ENCODE peak calls at places on chromosomes 7 and 10, in six cellular contexts. M, C, I, S, N and T are unnamed samples.

GRCh38 chr7:139936760-139937310 is 107.8 kb downstream of the TBXAS1 start:
- DNase-seq in S (no peak), I (peak), C (peak), N (peak), M (peak), T (peak)

GRCh38 chr10:95506056-95506737 is 55.0 kb downstream of the SORBS1 start:
- DNase-seq in S (no peak), C (no peak), M (no peak), N (no peak), I (no peak), T (no peak)

GRCh38 chr10:62637249-62638061 is 167.1 kb upstream of the ADO start:
- DNase-seq in N (no peak), M (peak), C (peak), I (peak), S (no peak), T (peak)

GRCh38 chr10:19945275-19945674 is 129.0 kb downstream of the PLXDC2 start:
- DNase-seq in C (no peak), S (no peak), M (peak), N (no peak), I (no peak), T (no peak)

GRCh38 chr10:5775705-5776104 is 37.5 kb downstream of the GDI2 start:
- DNase-seq in M (no peak), N (no peak), S (peak), C (no peak), I (no peak), T (no peak)

GRCh38 chr7:35697414-35698175 is 2.7 kb upstream of the HERPUD2 start:
- DNase-seq in C (peak), N (no peak), M (peak), S (no peak), I (peak), T (peak)

GRCh38 chr7:156095908-156096539 is 283.8 kb upstream of the SHH start:
- DNase-seq in M (no peak), C (no peak), N (no peak), S (peak), I (no peak), T (no peak)

GRCh38 chr7:134669845-134670373 is 23.3 kb downstream of the BPGM start:
- DNase-seq in C (peak), I (peak), S (no peak), M (peak), N (peak), T (peak)

GRCh38 chr10:79242620-79243152 is 104.6 kb upstream of the PPIF start:
- DNase-seq in I (peak), S (peak), C (peak), N (peak), M (peak), T (peak)

GRCh38 chr7:29622335-29623265 is 59.0 kb downstream of the PRR15 start:
- DNase-seq in N (peak), M (peak), S (no peak), C (peak), I (peak), T (peak)

GRCh38 chr10:112783653-112784426 is 166.2 kb upstream of the TCF7L2 start:
- DNase-seq in I (no peak), M (no peak), N (no peak), S (no peak), C (peak), T (no peak)

GRCh38 chr10:110498982-110499795 is 1.5 kb downstream of the DUSP5 start:
- DNase-seq in N (peak), M (no peak), S (no peak), C (peak), I (peak), T (peak)

GRCh38 chr7:7212612-7213011 is 30.3 kb downstream of the C1GALT1 start:
- DNase-seq in I (peak), S (no peak), N (no peak), M (no peak), C (peak), T (peak)

GRCh38 chr10:91907914-91908357 is 1.4 kb downstream of the FGFBP3 start:
- DNase-seq in S (no peak), M (no peak), C (no peak), N (no peak), I (no peak), T (no peak)

GRCh38 chr10:132457328-132458070 is 60.5 kb downstream of the PWWP2B start:
- DNase-seq in N (no peak), C (no peak), M (no peak), S (no peak), I (no peak), T (no peak)

GRCh38 chr10:28808693-28809092 is 131.4 kb downstream of the BAMBI start:
- DNase-seq in S (no peak), C (no peak), I (no peak), M (no peak), N (no peak), T (no peak)

GRCh38 chr10:93081834-93082233 is 8.1 kb downstream of the CYP26A1 start:
- DNase-seq in C (peak), S (no peak), N (no peak), I (peak), M (no peak), T (no peak)

GRCh38 chr7:149856583-149856982 is 17.2 kb upstream of the ATP6V0E2 start:
- DNase-seq in C (no peak), M (no peak), I (no peak), N (no peak), S (no peak), T (no peak)

GRCh38 chr10:45282061-45282460 is 33.3 kb downstream of the OR13A1 start:
- DNase-seq in S (no peak), C (no peak), I (no peak), M (no peak), N (no peak), T (no peak)

GRCh38 chr7:149799397-149800168 is 26.2 kb upstream of the ZNF467 start:
- DNase-seq in S (no peak), M (peak), C (no peak), I (peak), N (no peak), T (no peak)

GRCh38 chr7:118734541-118734940 is 510.0 kb downstream of the ANKRD7 start:
- DNase-seq in S (no peak), M (no peak), I (no peak), N (no peak), C (no peak), T (no peak)

GRCh38 chr7:96337519-96337918 is 15.6 kb upstream of the SLC25A13 start:
- DNase-seq in I (peak), M (no peak), N (no peak), C (peak), S (no peak), T (no peak)

GRCh38 chr7:16619979-16620408 is 25.6 kb downstream of the ANKMY2 start:
- DNase-seq in M (no peak), I (peak), C (no peak), S (no peak), N (no peak), T (no peak)

GRCh38 chr7:30846378-30846777 is 65.3 kb upstream of the AQP1 start:
- DNase-seq in I (no peak), M (no peak), S (peak), C (no peak), N (no peak), T (no peak)

GRCh38 chr7:158424531-158424930 is 163.1 kb downstream of the PTPRN2 start:
- DNase-seq in S (peak), N (no peak), C (no peak), M (no peak), I (no peak), T (no peak)

DNA sequence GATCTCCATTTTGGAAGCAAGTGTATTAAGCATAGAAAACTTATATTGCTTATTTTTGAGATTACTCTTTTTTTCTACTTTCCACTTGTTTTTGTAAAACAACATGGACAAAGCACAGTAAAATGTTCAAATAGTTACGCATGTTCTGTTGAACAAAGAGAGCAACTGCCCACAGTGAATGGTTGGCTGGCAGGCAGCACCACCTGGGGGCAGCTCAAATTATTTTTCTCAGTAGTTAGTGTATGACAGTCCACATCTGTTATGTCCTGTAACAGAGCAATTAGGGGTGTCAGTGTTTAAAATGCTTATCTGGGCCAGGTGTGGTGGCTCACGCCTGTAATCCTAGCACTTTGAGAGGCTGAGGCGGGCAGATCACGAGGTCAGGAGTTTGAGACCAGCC is 46.1 kb upstream of the CACUL1 start:
- DNase-seq in I (peak), N (no peak), C (peak), S (peak), M (peak), T (peak)
- TF ChIP-seq CTCF in I (peak), N (peak), C (peak), S (peak), M (peak), T (peak)

GRCh38 chr10:77926566-77927342 is at the start of gene DLG5:
- DNase-seq in C (peak), I (peak), M (peak), S (peak), N (no peak), T (peak)
- TF ChIP-seq CTCF in C (no peak), I (no peak), M (no peak), S (no peak), N (no peak), T (peak)

GRCh38 chr7:87878208-87878735 is 2.0 kb downstream of the DBF4 start:
- DNase-seq in M (peak), I (peak), C (peak), N (no peak), S (no peak), T (peak)

GRCh38 chr7:87877641-87878040 is 1.3 kb downstream of the DBF4 start:
- DNase-seq in C (no peak), I (peak), M (no peak), S (no peak), N (no peak), T (no peak)

GRCh38 chr7:87875151-87876039 is 765 bp downstream of the SLC25A40 start:
- DNase-seq in I (peak), N (no peak), S (peak), C (no peak), M (peak), T (no peak)

GRCh38 chr7:87876040-87876758 is at the start of the genes DBF4 and SLC25A40:
- DNase-seq in N (peak), S (peak), C (peak), I (peak), M (peak), T (peak)

GRCh38 chr7:87876759-87877234 is 504 bp downstream of the DBF4 start:
- DNase-seq in N (peak), C (peak), M (peak), S (peak), I (peak), T (peak)
- TF ChIP-seq CTCF in N (no peak), C (no peak), M (no peak), S (no peak), I (no peak), T (no peak)

GRCh38 chr7:47953822-47954221 is 5.6 kb upstream of the PKD1L1 start:
- DNase-seq in S (no peak), N (no peak), C (no peak), M (no peak), I (no peak), T (no peak)

GRCh38 chr7:47954231-47954911 is 6.1 kb upstream of the PKD1L1 start:
- DNase-seq in C (peak), M (no peak), I (peak), N (no peak), S (no peak), T (peak)

GRCh38 chr7:47952224-47952623 is 4.0 kb upstream of the PKD1L1 start:
- DNase-seq in N (no peak), C (no peak), I (no peak), M (no peak), S (no peak), T (no peak)

GRCh38 chr7:47951374-47951773 is 3.1 kb upstream of the PKD1L1 start:
- DNase-seq in I (no peak), S (no peak), N (no peak), C (no peak), M (no peak), T (no peak)

GRCh38 chr7:47956220-47956619 is 8.0 kb upstream of the PKD1L1 start:
- DNase-seq in N (no peak), S (no peak), M (no peak), I (no peak), C (no peak), T (no peak)
- TF ChIP-seq CTCF in N (no peak), S (no peak), M (no peak), I (no peak), C (no peak), T (no peak)

GRCh38 chr7:114405427-114405826 is 9.2 kb upstream of the FOXP2 start:
- DNase-seq in S (no peak), C (no peak), M (peak), I (peak), N (no peak), T (no peak)
- TF ChIP-seq CTCF in S (peak), C (peak), M (peak), I (peak), N (peak), T (peak)

DNA sequence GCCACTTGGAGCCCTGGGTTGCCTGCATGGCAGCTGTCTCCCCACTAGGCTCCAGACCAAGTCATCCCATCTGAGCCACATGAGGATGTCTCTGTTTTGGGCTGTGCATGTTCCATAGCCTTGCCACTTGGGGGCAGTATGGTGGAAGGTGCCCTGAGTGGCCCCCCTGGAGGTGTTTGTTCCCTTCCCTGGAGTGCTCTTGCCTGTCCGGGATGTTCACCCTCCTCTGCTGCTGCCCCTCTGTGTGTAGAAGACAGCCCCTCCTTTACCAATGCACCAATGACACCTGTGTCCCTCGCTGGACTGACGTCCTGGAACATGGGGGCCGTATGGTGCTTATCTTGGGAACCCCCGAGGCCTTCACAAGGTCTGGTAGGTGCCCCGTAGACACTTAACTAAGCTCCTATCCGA is 100.2 kb downstream of the ACTR3B start:
- DNase-seq in I (peak), S (no peak), N (no peak), C (no peak), M (no peak), T (peak)
- TF ChIP-seq CTCF in I (peak), S (peak), N (peak), C (peak), M (no peak), T (peak)

DNA sequence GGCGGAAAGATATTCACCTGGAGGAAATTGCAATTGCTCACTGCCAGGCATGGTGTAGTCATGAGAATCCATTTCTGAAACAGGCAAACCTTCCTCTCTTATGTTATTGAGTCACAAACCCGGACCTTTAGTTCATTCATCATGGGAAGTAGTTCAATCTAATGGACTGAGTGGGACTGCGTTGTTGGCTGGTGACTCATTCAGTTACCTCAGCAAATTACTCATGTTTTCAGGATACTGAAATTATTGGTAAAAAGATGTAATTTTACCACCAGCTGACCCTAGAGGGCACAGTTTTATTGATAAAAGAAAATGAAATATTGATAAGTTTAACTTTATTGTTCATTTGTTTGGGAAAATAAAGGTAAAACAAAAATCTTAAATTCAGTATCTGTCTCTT is 1194.4 kb upstream of the SORCS1 start:
- DNase-seq in S (no peak), M (peak), C (peak), I (peak), N (peak), T (peak)
- TF ChIP-seq CTCF in S (no peak), M (no peak), C (peak), I (no peak), N (no peak), T (peak)

GRCh38 chr7:47338031-47338430 is 243.9 kb downstream of the TNS3 start:
- DNase-seq in C (peak), N (no peak), I (no peak), S (no peak), M (peak), T (no peak)

GRCh38 chr7:47336178-47337020 is 245.5 kb downstream of the TNS3 start:
- DNase-seq in N (peak), C (peak), I (peak), M (peak), S (peak), T (peak)

GRCh38 chr7:47337021-47337492 is 244.9 kb downstream of the TNS3 start:
- DNase-seq in S (no peak), N (no peak), I (no peak), C (no peak), M (no peak), T (no peak)

GRCh38 chr7:47335557-47336177 is 246.2 kb downstream of the TNS3 start:
- DNase-seq in C (peak), S (no peak), I (no peak), M (no peak), N (no peak), T (no peak)

DNA sequence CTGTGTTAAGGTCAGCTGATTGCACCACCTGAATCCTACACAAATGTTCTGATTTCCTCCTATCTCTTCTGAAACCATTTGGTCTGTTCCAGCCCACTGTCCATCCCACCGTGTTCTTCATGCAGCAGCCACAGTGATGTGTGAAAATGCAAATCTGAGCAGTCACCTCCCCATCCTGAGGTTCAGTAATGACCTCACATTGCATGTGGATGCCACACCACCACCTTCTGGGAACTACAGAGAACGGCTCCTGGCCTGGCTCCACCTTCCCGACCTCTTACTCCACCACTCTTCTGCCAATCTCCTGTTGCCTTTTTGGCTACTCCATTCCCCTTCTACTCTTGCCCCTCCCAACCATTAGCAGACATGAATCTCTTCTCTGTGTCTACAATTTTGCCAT is 244.4 kb downstream of the TNS3 start:
- DNase-seq in C (no peak), S (no peak), N (no peak), I (no peak), M (no peak), T (no peak)
- TF ChIP-seq CTCF in C (no peak), S (no peak), N (no peak), I (no peak), M (no peak), T (no peak)